ENCODE peak calls at places on chromosome 5, in nine cellular contexts. N, D, B, U, I, L, A, T and C are unnamed samples.

GRCh38 chr5:44299394-44299793 is 89.8 kb downstream of the FGF10 start:
- DNase-seq in N (no peak), D (no peak), B (no peak), U (no peak), I (no peak), L (no peak), A (no peak), T (no peak), C (no peak)

GRCh38 chr5:107272954-107273353 is 397.8 kb downstream of the EFNA5 start:
- DNase-seq in N (no peak), D (no peak), B (no peak), U (no peak), I (no peak), L (no peak), A (no peak), T (no peak), C (no peak)

GRCh38 chr5:98416541-98416940 is 356.9 kb upstream of the RGMB start:
- DNase-seq in N (no peak), D (no peak), B (no peak), U (no peak), I (no peak), L (no peak), A (no peak), T (no peak), C (no peak)

GRCh38 chr5:6576861-6577501 is 55.9 kb downstream of the NSUN2 start:
- DNase-seq in N (peak), D (peak), B (no peak), U (peak), I (no peak), L (no peak), A (peak), T (peak), C (peak)

GRCh38 chr5:43639566-43639965 is 36.6 kb downstream of the NNT start:
- DNase-seq in N (no peak), D (no peak), B (no peak), U (no peak), I (no peak), L (no peak), A (no peak), T (no peak), C (no peak)

GRCh38 chr5:179284751-179285191 is 60.5 kb downstream of the ADAMTS2 start:
- DNase-seq in N (peak), D (no peak), B (peak), U (no peak), I (no peak), L (peak), A (no peak), T (no peak), C (no peak)

GRCh38 chr5:92769986-92770385 is 811.0 kb downstream of the NR2F1-AS1 start:
- DNase-seq in N (no peak), D (no peak), B (no peak), U (no peak), I (no peak), L (no peak), A (no peak), T (no peak), C (no peak)

GRCh38 chr5:179431221-179431620 is 86.0 kb upstream of the ADAMTS2 start:
- DNase-seq in N (no peak), D (no peak), B (no peak), U (no peak), I (no peak), L (no peak), A (no peak), T (no peak), C (no peak)

GRCh38 chr5:119179857-119180641 is 109.2 kb downstream of the DMXL1 start:
- DNase-seq in N (no peak), D (no peak), B (no peak), U (no peak), I (no peak), L (no peak), A (peak), T (no peak), C (no peak)

GRCh38 chr5:168076561-168076991 is 214.9 kb upstream of the WWC1 start:
- DNase-seq in N (no peak), D (peak), B (no peak), U (peak), I (no peak), L (peak), A (peak), T (peak), C (peak)

GRCh38 chr5:73327908-73328455 is 120.6 kb downstream of the FOXD1 start:
- DNase-seq in N (no peak), D (no peak), B (no peak), U (no peak), I (no peak), L (no peak), A (no peak), T (no peak), C (no peak)

GRCh38 chr5:95861221-95861857 is 38.8 kb upstream of the GLRX start:
- DNase-seq in N (peak), D (peak), B (no peak), U (peak), I (peak), L (peak), A (peak), T (peak), C (peak)

GRCh38 chr5:36611520-36612274 is 5.3 kb downstream of the SLC1A3 start:
- DNase-seq in N (peak), D (no peak), B (no peak), U (no peak), I (no peak), L (no peak), A (peak), T (no peak), C (no peak)

GRCh38 chr5:138018844-138019243 is 14.0 kb downstream of the FAM13B start:
- DNase-seq in N (no peak), D (no peak), B (no peak), U (no peak), I (no peak), L (no peak), A (no peak), T (no peak), C (no peak)

GRCh38 chr5:78360674-78361225 is 333 bp downstream of the SCAMP1 start:
- DNase-seq in N (peak), D (no peak), B (peak), U (peak), I (peak), L (peak), A (no peak), T (no peak), C (peak)

GRCh38 chr5:176391479-176391878 is 2.9 kb downstream of the HIGD2A start:
- DNase-seq in N (no peak), D (no peak), B (no peak), U (no peak), I (no peak), L (no peak), A (no peak), T (no peak), C (no peak)
- TF ChIP-seq POLR2A in N (no peak), D (no peak), B (no peak), U (no peak), I (no peak), L (no peak), A (no peak), T (no peak), C (no peak)

GRCh38 chr5:139658928-139659667 is 10.9 kb downstream of the CXXC5 start:
- DNase-seq in N (peak), D (no peak), B (no peak), U (peak), I (no peak), L (no peak), A (peak), T (peak), C (peak)

GRCh38 chr5:139659673-139660072 is 11.5 kb downstream of the CXXC5 start:
- DNase-seq in N (no peak), D (no peak), B (no peak), U (no peak), I (no peak), L (no peak), A (no peak), T (no peak), C (no peak)

GRCh38 chr5:139658501-139658927 is 10.4 kb downstream of the CXXC5 start:
- DNase-seq in N (peak), D (no peak), B (no peak), U (no peak), I (no peak), L (no peak), A (peak), T (no peak), C (no peak)

GRCh38 chr5:139660916-139661814 is 13.0 kb downstream of the CXXC5 start:
- DNase-seq in N (peak), D (peak), B (peak), U (no peak), I (peak), L (peak), A (peak), T (peak), C (peak)

GRCh38 chr5:139660105-139660915 is 12.2 kb downstream of the CXXC5 start:
- DNase-seq in N (peak), D (no peak), B (peak), U (peak), I (peak), L (no peak), A (peak), T (peak), C (no peak)
- TF ChIP-seq POLR2A in N (peak), D (peak), B (no peak), U (no peak), I (peak), L (no peak), A (no peak), T (no peak), C (no peak)

GRCh38 chr5:134427540-134428041 is 15.9 kb upstream of the CDKN2AIPNL start:
- DNase-seq in N (no peak), D (no peak), B (no peak), U (no peak), I (no peak), L (no peak), A (no peak), T (no peak), C (no peak)
- TF ChIP-seq POLR2A in N (no peak), D (no peak), B (no peak), U (no peak), I (no peak), L (no peak), A (no peak), T (no peak), C (no peak)

DNA sequence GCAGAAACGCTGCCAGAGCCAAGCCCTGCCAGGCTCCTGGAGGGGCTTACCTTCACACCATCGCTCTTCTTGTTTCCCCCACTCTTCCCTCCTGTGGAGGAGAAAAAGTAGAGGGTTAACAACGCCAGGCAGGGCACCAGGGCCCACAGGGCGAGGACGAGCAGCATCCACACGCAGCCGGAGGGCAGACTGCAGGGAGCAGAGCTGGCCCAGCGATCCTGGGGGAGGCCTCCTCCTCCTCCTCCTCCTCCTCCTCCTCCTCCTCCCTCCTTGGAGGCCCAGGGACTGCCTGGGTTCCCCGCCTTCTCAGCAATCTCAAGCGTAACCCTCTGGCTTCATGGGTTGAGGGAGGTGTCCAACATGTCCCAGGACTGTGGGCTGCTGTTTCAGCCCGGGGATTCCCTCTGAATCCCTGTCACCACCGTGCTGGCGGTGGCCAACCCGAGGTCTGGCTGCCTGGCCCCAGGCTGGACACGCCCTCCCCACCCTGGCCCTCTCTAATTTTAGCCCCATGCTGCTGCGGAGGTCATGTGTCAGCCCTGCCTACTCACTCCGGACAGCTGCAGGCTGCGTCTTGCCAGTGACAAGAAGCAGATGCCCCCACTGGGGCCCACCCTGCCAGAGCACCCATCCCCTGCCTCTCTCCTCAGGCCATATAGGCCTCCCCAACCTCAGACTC is 44.3 kb downstream of the CAMK2A start:
- DNase-seq in N (peak), D (no peak), B (peak), U (no peak), I (no peak), L (no peak), A (no peak), T (no peak), C (no peak)
- TF ChIP-seq POLR2A in N (no peak), D (no peak), B (no peak), U (no peak), I (no peak), L (no peak), A (no peak), T (no peak), C (no peak)